ENCODE peak calls at places on chromosomes 4 and X, in four cellular contexts. V is A549, O is stomach, S is brain microvascular endothelial cell. Q is an unnamed sample.

GRCh38 chr4:36551697-36552214 is 270.3 kb downstream of the DTHD1 start:
- DNase-seq in V (no peak), O (no peak), S (no peak), Q (no peak)

GRCh38 chr4:114417214-114417613 is 181.4 kb upstream of the UGT8 start:
- DNase-seq in V (no peak), O (no peak), S (no peak), Q (no peak)

GRCh38 chr4:127525585-127525984 is 107.2 kb upstream of the INTU start:
- DNase-seq in V (no peak), O (no peak), S (no peak), Q (no peak)

GRCh38 chr4:130478406-130478805 is 1382.5 kb downstream of the C4orf33 start:
- DNase-seq in V (peak; percentile 3), O (no peak), S (peak; percentile 91), Q (no peak)

GRCh38 chr4:27278615-27279014 is 418.0 kb downstream of the STIM2 start:
- DNase-seq in V (no peak), O (no peak), S (peak; percentile 1), Q (no peak)

GRCh38 chr4:154361450-154361849 is 130.1 kb downstream of the DCHS2 start:
- DNase-seq in V (no peak), O (no peak), S (no peak), Q (no peak)

GRCh38 chr4:160129439-160129838 is 1026.6 kb downstream of the RAPGEF2 start:
- DNase-seq in V (peak; percentile 27), O (no peak), S (peak; percentile 28), Q (no peak)

GRCh38 chrX:110082156-110082555 is 79.2 kb downstream of the TMEM164 start:
- DNase-seq in V (peak; percentile 57), O (no peak), S (peak; percentile 79), Q (no peak)

GRCh38 chr4:180422989-180423766 is 1820.0 kb upstream of the TENM3 start:
- DNase-seq in V (no peak), O (no peak), S (no peak), Q (no peak)

GRCh38 chr4:22237155-22237751 is 278.6 kb downstream of the ADGRA3 start:
- DNase-seq in V (peak; percentile 13), O (peak; percentile 68), S (no peak), Q (no peak)

GRCh38 chr4:75737398-75737797 is 13.0 kb downstream of the USO1 start:
- DNase-seq in V (no peak), O (no peak), S (no peak), Q (no peak)

GRCh38 chr4:74567981-74568380 is 123.0 kb downstream of the AREG start:
- DNase-seq in V (no peak), O (no peak), S (no peak), Q (no peak)

GRCh38 chr4:24896056-24896455 is 16.8 kb downstream of the CCDC149 start:
- DNase-seq in V (no peak), O (no peak), S (no peak), Q (no peak)

GRCh38 chr4:153252122-153252521 is 47.9 kb downstream of the TRIM2 start:
- DNase-seq in V (no peak), O (no peak), S (no peak), Q (no peak)

GRCh38 chr4:31192372-31192771 is 472.2 kb downstream of the PCDH7 start:
- DNase-seq in V (no peak), O (no peak), S (no peak), Q (no peak)

GRCh38 chr4:118417325-118417724 is 64.5 kb upstream of the PRSS12 start:
- DNase-seq in V (no peak), O (no peak), S (no peak), Q (no peak)

GRCh38 chr4:184506527-184507121 is 32.3 kb upstream of the IRF2 start:
- DNase-seq in V (peak; percentile 14), O (no peak), S (no peak), Q (no peak)

GRCh38 chrX:50456712-50457484 is 13.7 kb downstream of the DGKK start:
- DNase-seq in V (no peak), O (no peak), S (no peak), Q (no peak)

GRCh38 chr4:152099555-152099954 is 338.7 kb upstream of the GATB start:
- DNase-seq in V (no peak), O (no peak), S (no peak), Q (no peak)

GRCh38 chr4:152101546-152102183 is 340.9 kb upstream of the GATB start:
- DNase-seq in V (no peak), O (no peak), S (no peak), Q (no peak)

GRCh38 chr4:152099061-152099425 is 338.2 kb upstream of the GATB start:
- DNase-seq in V (no peak), O (no peak), S (no peak), Q (no peak)

GRCh38 chr4:152102184-152103000 is 341.6 kb upstream of the GATB start:
- DNase-seq in V (peak; percentile 38), O (no peak), S (no peak), Q (no peak)

GRCh38 chr4:152100378-152101201 is 339.8 kb upstream of the GATB start:
- DNase-seq in V (no peak), O (peak; percentile 37), S (no peak), Q (no peak)
- H3K27ac ChIP-seq in V (no peak overlapping the region), O (peak overlapping the region; percentile 67), S (no peak overlapping the region), Q (no peak overlapping the region)

GRCh38 chrX:143635915-143636314 is at the start of gene SLITRK4:
- DNase-seq in V (no peak), O (no peak), S (no peak), Q (no peak)
- H3K27ac ChIP-seq in V (no peak within 1 kb of the TSS), O (no peak within 1 kb of the TSS), S (no peak within 1 kb of the TSS), Q (no peak within 1 kb of the TSS)

DNA sequence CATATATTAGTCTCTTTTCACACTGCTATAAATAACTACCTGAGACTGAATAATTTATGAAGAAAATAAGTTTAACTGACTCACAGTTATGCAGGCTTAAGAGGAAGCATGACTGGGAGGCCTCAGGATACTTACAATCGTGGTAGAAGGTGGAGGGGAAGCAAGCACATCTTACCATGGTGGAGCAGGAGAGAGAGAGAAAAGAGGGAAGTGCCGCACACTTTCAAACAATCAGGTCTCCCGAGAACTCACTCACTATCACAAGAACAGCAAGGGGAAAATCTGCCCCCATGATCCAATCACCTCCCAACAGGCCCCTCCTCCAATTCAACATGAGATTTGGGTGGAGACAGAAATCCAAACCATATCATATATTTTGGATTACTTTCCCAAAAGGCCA is 273.4 kb upstream of the RASGEF1B start:
- DNase-seq in V (no peak), O (no peak), S (no peak), Q (no peak)
- H3K27ac ChIP-seq in V (no peak overlapping the region), O (no peak overlapping the region), S (no peak overlapping the region), Q (no peak overlapping the region)

DNA sequence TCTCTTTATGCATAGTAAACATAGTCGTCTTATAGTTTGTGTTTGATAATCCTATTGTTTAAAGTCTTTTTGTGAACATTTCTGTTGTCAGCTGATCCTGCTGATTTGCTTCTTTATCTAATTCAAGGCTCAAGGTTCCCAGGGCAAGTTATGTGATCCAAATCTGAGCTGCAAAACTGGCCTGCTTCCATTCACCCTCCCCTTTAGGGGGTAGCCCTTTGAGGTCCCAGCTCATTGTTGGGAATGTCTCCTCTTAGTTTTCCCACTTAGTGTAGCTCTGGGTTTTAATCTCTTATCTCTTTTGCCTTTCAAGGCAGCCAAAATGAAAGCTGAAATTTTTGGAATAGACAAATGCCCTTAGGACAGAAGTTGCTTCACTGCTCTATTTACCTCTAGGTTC is 40.2 kb upstream of the MAGED1 start:
- DNase-seq in V (no peak), O (no peak), S (no peak), Q (no peak)
- H3K27ac ChIP-seq in V (no peak overlapping the region), O (no peak overlapping the region), S (no peak overlapping the region), Q (no peak overlapping the region)

GRCh38 chr4:78611215-78611558 is 59.6 kb downstream of the ANXA3 start:
- DNase-seq in V (no peak), O (no peak), S (no peak), Q (no peak)

GRCh38 chr4:78610546-78611214 is 59.1 kb downstream of the ANXA3 start:
- DNase-seq in V (no peak), O (no peak), S (no peak), Q (no peak)

GRCh38 chr4:78612398-78613005 is 60.9 kb downstream of the ANXA3 start:
- DNase-seq in V (peak; percentile 41), O (no peak), S (peak; percentile 46), Q (no peak)

GRCh38 chr4:78608684-78609083 is 57.1 kb downstream of the ANXA3 start:
- DNase-seq in V (no peak), O (no peak), S (no peak), Q (no peak)

DNA sequence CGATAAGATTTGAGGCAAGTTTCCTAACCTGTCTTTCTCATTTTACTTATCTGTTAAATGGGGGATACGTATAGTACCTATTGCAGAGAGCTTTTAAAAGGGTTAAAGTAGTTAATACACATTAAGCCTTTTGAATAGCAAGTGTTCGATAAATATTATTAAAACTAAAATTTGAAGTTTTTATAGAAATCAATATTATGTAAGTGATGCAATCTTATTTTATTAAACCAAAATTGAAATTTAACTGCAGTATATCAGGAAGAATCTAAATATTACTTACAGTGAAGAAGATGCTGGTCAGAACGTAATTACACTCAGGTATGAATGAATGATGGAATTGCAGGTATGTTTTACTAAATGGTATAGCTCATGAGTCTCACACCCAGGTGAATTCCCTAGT is 58.0 kb downstream of the ANXA3 start:
- DNase-seq in V (no peak), O (no peak), S (no peak), Q (no peak)
- H3K27ac ChIP-seq in V (no peak overlapping the region), O (no peak overlapping the region), S (no peak overlapping the region), Q (no peak overlapping the region)

Q was measured in suprapubic skin.